ENCODE peak calls at places on chromosomes 7 and 10, in four cellular contexts. I is H9, Q is H1, G is mesendoderm. H is an unnamed sample.

GRCh38 chr10:69684020-69684980 is 54.3 kb downstream of the FAM241B start:
- DNase-seq in I (peak), Q (no peak), G (no peak), H (peak)

GRCh38 chr10:118332948-118333710 is 9.0 kb downstream of the FAM204A start:
- DNase-seq in I (no peak), Q (no peak), G (no peak), H (peak)

GRCh38 chr7:14748461-14748860 is 154.1 kb downstream of the DGKB start:
- DNase-seq in I (no peak), Q (no peak), G (no peak), H (peak)

GRCh38 chr7:875476-876076 is 778 bp upstream of the GET4 start:
- DNase-seq in I (no peak), Q (no peak), G (no peak), H (no peak)

GRCh38 chr7:128219646-128220045 is 21.4 kb upstream of the LEP start:
- DNase-seq in I (no peak), Q (no peak), G (no peak), H (no peak)

GRCh38 chr10:70493660-70494234 is 15.2 kb downstream of the PALD1 start:
- DNase-seq in I (peak), Q (no peak), G (peak), H (no peak)

GRCh38 chr10:90587081-90587491 is 270.8 kb downstream of the HTR7 start:
- DNase-seq in I (no peak), Q (no peak), G (no peak), H (peak)

GRCh38 chr7:54542920-54543539 is 855 bp downstream of the VSTM2A start:
- DNase-seq in I (peak), Q (no peak), G (peak), H (peak)

GRCh38 chr7:73861305-73861704 is 346 bp downstream of the TMEM270 start:
- DNase-seq in I (no peak), Q (no peak), G (no peak), H (no peak)

GRCh38 chr7:28939844-28940243 is 18.3 kb downstream of the TRIL start:
- DNase-seq in I (no peak), Q (no peak), G (no peak), H (no peak)

GRCh38 chr7:151113344-151114150 is 27.3 kb downstream of the AGAP3 start:
- DNase-seq in I (peak), Q (no peak), G (peak), H (peak)

GRCh38 chr10:59735296-59735695 is 18.0 kb downstream of the MRLN start:
- DNase-seq in I (no peak), Q (no peak), G (no peak), H (no peak)

GRCh38 chr10:43048301-43049051 is 28.4 kb upstream of the RET start:
- DNase-seq in I (no peak), Q (no peak), G (no peak), H (peak)

GRCh38 chr7:98992076-98992475 is 113.7 kb downstream of the TRRAP start:
- DNase-seq in I (no peak), Q (no peak), G (no peak), H (no peak)

GRCh38 chr7:100490483-100491191 is 6.9 kb downstream of the NYAP1 start:
- DNase-seq in I (no peak), Q (no peak), G (no peak), H (no peak)

GRCh38 chr7:38463277-38464224 is 167.6 kb downstream of the AMPH start:
- DNase-seq in I (no peak), Q (no peak), G (no peak), H (peak)

GRCh38 chr10:125160856-125161569 is 650 bp upstream of the CTBP2 start:
- DNase-seq in I (peak), Q (peak), G (peak), H (peak)
- H4K8ac ChIP-seq in I (no peak), Q (peak), G (no peak), H (peak)

GRCh38 chr10:103095005-103095404 is 98.1 kb downstream of the NT5C2 start:
- DNase-seq in I (no peak), Q (no peak), G (no peak), H (no peak)
- H2BK5ac ChIP-seq in I (no peak), Q (no peak), G (no peak), H (no peak)

DNA sequence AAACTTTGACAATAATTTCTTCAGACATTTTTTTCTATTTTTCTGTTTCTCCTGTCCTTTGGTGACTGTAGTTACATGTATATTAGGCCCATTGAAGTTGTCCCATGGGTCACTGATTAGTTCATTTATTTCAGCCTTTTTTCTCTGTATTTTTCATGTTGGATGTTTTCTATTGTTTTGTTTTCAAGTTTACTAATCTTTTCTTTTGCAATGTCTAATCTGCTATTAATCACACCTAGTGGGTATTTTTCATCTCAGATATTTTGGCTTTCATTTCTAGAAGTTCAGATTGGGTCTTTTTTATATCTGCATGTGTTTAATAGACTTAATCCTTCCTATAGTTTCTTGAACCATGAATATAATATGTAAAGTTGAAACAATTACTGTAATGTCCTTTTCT is 84.7 kb downstream of the PALS2 start:
- DNase-seq in I (no peak), Q (no peak), G (no peak), H (no peak)
- H4K5ac ChIP-seq in I (no peak), Q (no peak), G (no peak), H (no peak)

GRCh38 chr10:117216028-117216427 is 18.7 kb downstream of the KCNK18 start:
- DNase-seq in I (no peak), Q (no peak), G (no peak), H (no peak)

GRCh38 chr10:117217196-117217761 is 20.0 kb downstream of the KCNK18 start:
- DNase-seq in I (peak), Q (no peak), G (peak), H (no peak)

GRCh38 chr10:117218654-117219053 is 21.4 kb downstream of the KCNK18 start:
- DNase-seq in I (peak), Q (no peak), G (peak), H (no peak)

GRCh38 chr10:117215079-117215478 is 17.8 kb downstream of the KCNK18 start:
- DNase-seq in I (no peak), Q (no peak), G (no peak), H (no peak)

GRCh38 chr10:117216611-117217195 is 19.4 kb downstream of the KCNK18 start:
- DNase-seq in I (peak), Q (peak), G (peak), H (peak)
- H4K8ac ChIP-seq in I (no peak), Q (peak), G (no peak), H (no peak)

GRCh38 chr10:3098689-3099088 is 31.3 kb downstream of the PFKP start:
- DNase-seq in I (no peak), Q (no peak), G (no peak), H (no peak)

GRCh38 chr10:3096149-3096548 is 28.8 kb downstream of the PFKP start:
- DNase-seq in I (no peak), Q (no peak), G (no peak), H (no peak)

GRCh38 chr10:3099291-3100092 is 32.1 kb downstream of the PFKP start:
- DNase-seq in I (no peak), Q (no peak), G (no peak), H (peak)

GRCh38 chr10:3095373-3096139 is 28.2 kb downstream of the PFKP start:
- DNase-seq in I (no peak), Q (no peak), G (peak), H (peak)

DNA sequence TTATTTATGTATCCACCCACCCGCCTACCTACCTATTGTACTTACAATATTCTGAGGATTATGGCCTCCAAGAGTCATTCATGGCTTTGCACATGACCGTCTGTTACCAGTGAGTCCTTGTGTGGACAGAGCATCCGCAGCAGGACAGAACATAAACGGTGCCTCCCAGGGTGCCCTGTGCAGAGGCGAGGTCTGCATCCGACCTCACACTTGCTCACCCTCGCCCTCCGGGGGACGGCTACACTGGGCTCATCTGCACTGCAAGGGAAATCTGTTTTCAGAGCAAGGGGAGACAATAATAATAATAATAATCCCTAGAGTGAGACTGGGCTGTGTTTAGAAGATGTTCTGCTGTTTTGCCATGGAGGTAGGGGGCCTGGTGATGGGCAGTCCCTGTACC is 29.8 kb downstream of the PFKP start:
- DNase-seq in I (no peak), Q (no peak), G (no peak), H (no peak)
- H2BK5ac ChIP-seq in I (no peak), Q (no peak), G (no peak), H (peak)

DNA sequence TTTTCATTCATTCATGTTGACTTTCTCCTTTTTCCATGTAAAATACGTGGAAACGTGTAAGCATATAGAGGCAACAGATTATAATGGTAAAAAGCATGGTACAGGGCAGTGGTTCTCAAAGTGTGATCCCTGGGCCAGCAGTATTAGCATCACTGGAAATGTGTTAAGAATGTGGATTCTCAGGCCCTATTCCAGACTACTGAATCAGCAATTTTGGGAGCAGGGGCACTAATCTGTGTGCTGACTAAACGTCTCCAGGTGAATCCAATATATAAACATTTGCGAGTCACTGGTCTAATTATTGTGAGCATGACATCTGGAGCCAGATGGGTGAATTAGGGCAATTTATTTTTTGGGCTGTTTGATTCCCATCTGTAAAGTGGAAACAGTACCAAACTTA is 5.1 kb upstream of the GPR158 start:
- DNase-seq in I (no peak), Q (no peak), G (no peak), H (no peak)
- H4K5ac ChIP-seq in I (no peak), Q (no peak), G (no peak), H (no peak)

GRCh38 chr10:97399843-97400545 is 1.1 kb downstream of the RRP12 start:
- DNase-seq in I (no peak), Q (no peak), G (peak), H (peak)
- H4K8ac ChIP-seq in I (no peak), Q (no peak), G (no peak), H (no peak)

GRCh38 chr10:86287966-86288579 is 78.5 kb downstream of the GRID1 start:
- DNase-seq in I (peak), Q (no peak), G (no peak), H (no peak)

GRCh38 chr10:86288695-86289576 is 77.7 kb downstream of the GRID1 start:
- DNase-seq in I (peak), Q (no peak), G (no peak), H (no peak)

GRCh38 chr10:86285136-86285790 is 81.3 kb downstream of the GRID1 start:
- DNase-seq in I (peak), Q (no peak), G (no peak), H (no peak)

GRCh38 chr10:86287422-86287793 is 79.2 kb downstream of the GRID1 start:
- DNase-seq in I (peak), Q (no peak), G (no peak), H (no peak)

DNA sequence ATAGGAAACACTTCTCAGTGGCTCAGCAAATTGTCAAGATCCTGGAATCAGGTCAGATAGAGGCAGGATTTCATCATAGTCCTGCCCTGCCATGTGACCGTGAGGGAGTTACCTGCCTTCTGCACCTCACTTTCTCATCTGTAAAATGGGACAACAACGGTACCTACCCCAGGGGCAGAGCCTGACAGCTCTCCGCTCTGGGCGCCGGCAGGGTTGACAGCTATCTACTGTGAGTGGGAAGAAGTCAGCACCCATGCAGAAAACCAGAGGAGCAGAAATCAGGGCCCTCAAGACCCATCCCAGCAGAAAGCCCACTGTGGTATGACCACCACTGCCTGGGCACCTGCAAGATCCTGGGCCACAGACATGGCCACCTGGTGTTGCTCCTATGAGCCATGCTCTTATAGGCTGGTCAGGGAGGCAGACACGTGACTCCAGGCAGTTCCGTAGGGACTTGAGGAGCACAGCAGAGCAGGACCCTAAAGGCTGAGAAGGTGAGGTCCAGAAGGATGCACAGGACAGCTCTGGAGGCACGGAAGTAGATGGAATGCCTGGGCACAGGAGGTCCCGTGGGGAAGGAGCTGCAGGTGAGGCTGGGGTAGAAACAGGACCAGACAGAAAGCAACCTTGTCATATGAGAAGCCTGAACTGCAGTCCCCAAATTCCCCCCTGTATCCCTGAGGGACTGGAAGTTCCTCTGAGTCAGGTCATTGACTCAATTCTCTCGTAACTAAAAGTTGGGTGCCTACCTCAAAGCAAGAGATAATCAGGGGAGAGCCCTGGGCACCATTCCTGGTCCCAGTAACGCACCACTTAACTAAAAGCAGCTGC is 79.8 kb downstream of the GRID1 start:
- DNase-seq in I (peak), Q (no peak), G (no peak), H (no peak)
- H2BK5ac ChIP-seq in I (no peak), Q (no peak), G (no peak), H (no peak)

GRCh38 chr10:121831237-121831636 is 96.6 kb downstream of the ATE1 start:
- DNase-seq in I (no peak), Q (no peak), G (no peak), H (no peak)
- H4K5ac ChIP-seq in I (no peak), Q (no peak), G (no peak), H (no peak)